ENCODE peak calls at places on chromosomes 3 and 15, in eight cellular contexts. One of them, this sample, is unnamed.

GRCh38 chr3:94401466-94401865 is 338.6 kb downstream of the NSUN3 start:
- DNase-seq in progenitor cell of endocrine pancreas: no peak
- DNase-seq in heart right ventricle: no peak
- DNase-seq in right lobe of liver: no peak
- DNase-seq in astrocyte of the spinal cord: no peak
- DNase-seq in endothelial cell: no peak
- DNase-seq in ascending aorta: no peak
- DNase-seq in choroid plexus epithelial cell: no peak
- DNase-seq in this sample: no peak

GRCh38 chr3:46700772-46701171 is 420 bp upstream of the TMIE start:
- DNase-seq in heart right ventricle: no peak
- DNase-seq in ascending aorta: no peak
- DNase-seq in progenitor cell of endocrine pancreas: no peak
- DNase-seq in astrocyte of the spinal cord: no peak
- DNase-seq in endothelial cell: no peak
- DNase-seq in choroid plexus epithelial cell: no peak
- DNase-seq in right lobe of liver: peak
- DNase-seq in this sample: no peak

GRCh38 chr3:40254491-40254890 is 55.0 kb upstream of the EIF1B start:
- DNase-seq in right lobe of liver: no peak
- DNase-seq in choroid plexus epithelial cell: no peak
- DNase-seq in endothelial cell: no peak
- DNase-seq in heart right ventricle: no peak
- DNase-seq in astrocyte of the spinal cord: no peak
- DNase-seq in progenitor cell of endocrine pancreas: no peak
- DNase-seq in ascending aorta: no peak
- DNase-seq in this sample: no peak

GRCh38 chr3:63739474-63739873 is 79.6 kb upstream of the C3orf49 start:
- DNase-seq in right lobe of liver: no peak
- DNase-seq in astrocyte of the spinal cord: no peak
- DNase-seq in ascending aorta: no peak
- DNase-seq in heart right ventricle: no peak
- DNase-seq in endothelial cell: no peak
- DNase-seq in progenitor cell of endocrine pancreas: no peak
- DNase-seq in choroid plexus epithelial cell: no peak
- DNase-seq in this sample: no peak

GRCh38 chr3:132730891-132731580 is 8.8 kb upstream of the NPHP3 start:
- DNase-seq in progenitor cell of endocrine pancreas: no peak
- DNase-seq in astrocyte of the spinal cord: peak
- DNase-seq in choroid plexus epithelial cell: peak
- DNase-seq in right lobe of liver: no peak
- DNase-seq in heart right ventricle: peak
- DNase-seq in endothelial cell: peak
- DNase-seq in ascending aorta: no peak
- DNase-seq in this sample: peak

GRCh38 chr3:160618363-160618762 is 53.0 kb upstream of the KPNA4 start:
- DNase-seq in astrocyte of the spinal cord: no peak
- DNase-seq in endothelial cell: no peak
- DNase-seq in ascending aorta: no peak
- DNase-seq in heart right ventricle: no peak
- DNase-seq in choroid plexus epithelial cell: peak
- DNase-seq in progenitor cell of endocrine pancreas: no peak
- DNase-seq in right lobe of liver: peak
- DNase-seq in this sample: no peak

GRCh38 chr3:155018621-155019330 is 61.3 kb upstream of the MME start:
- DNase-seq in astrocyte of the spinal cord: no peak
- DNase-seq in ascending aorta: no peak
- DNase-seq in progenitor cell of endocrine pancreas: no peak
- DNase-seq in right lobe of liver: no peak
- DNase-seq in heart right ventricle: no peak
- DNase-seq in choroid plexus epithelial cell: peak
- DNase-seq in endothelial cell: no peak
- DNase-seq in this sample: peak

GRCh38 chr15:79987569-79987955 is 16.6 kb upstream of the BCL2A1 start:
- DNase-seq in right lobe of liver: no peak
- DNase-seq in astrocyte of the spinal cord: no peak
- DNase-seq in heart right ventricle: no peak
- DNase-seq in choroid plexus epithelial cell: no peak
- DNase-seq in ascending aorta: no peak
- DNase-seq in endothelial cell: no peak
- DNase-seq in progenitor cell of endocrine pancreas: no peak
- DNase-seq in this sample: no peak

GRCh38 chr15:70545526-70545925 is 217.8 kb downstream of the UACA start:
- DNase-seq in astrocyte of the spinal cord: no peak
- DNase-seq in progenitor cell of endocrine pancreas: no peak
- DNase-seq in ascending aorta: no peak
- DNase-seq in choroid plexus epithelial cell: no peak
- DNase-seq in endothelial cell: no peak
- DNase-seq in heart right ventricle: no peak
- DNase-seq in right lobe of liver: peak
- DNase-seq in this sample: no peak

DNA sequence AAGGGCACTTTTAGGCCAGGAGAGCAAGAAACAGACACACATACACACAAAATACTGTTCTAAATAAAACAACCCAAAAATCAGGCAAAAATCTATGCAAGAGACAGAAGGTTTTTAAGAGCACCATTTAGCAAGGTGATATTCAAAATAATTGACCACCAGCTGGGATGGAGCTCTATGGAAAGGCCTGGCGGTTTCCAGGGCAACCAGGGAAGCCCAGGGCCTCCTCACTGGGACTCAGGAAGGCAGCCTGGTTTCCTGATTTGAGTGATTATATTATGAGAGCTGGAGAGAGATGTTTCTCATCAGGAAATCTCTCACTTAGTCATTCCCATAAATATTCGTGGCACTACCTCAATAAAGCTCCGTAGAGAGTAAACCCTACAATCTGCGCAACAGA is 152.3 kb downstream of the GABRB3 start:
- DNase-seq in endothelial cell: peak
- DNase-seq in ascending aorta: no peak
- DNase-seq in right lobe of liver: no peak
- DNase-seq in choroid plexus epithelial cell: no peak
- DNase-seq in progenitor cell of endocrine pancreas: no peak
- DNase-seq in heart right ventricle: no peak
- DNase-seq in astrocyte of the spinal cord: no peak
- DNase-seq in this sample: no peak
- TF ChIP-seq CTCF in endothelial cell: no peak
- TF ChIP-seq CTCF in ascending aorta: no peak
- TF ChIP-seq CTCF in right lobe of liver: no peak
- TF ChIP-seq CTCF in choroid plexus epithelial cell: no peak
- TF ChIP-seq CTCF in progenitor cell of endocrine pancreas: no peak
- TF ChIP-seq CTCF in heart right ventricle: no peak
- TF ChIP-seq CTCF in astrocyte of the spinal cord: no peak
- TF ChIP-seq CTCF in this sample: no peak

DNA sequence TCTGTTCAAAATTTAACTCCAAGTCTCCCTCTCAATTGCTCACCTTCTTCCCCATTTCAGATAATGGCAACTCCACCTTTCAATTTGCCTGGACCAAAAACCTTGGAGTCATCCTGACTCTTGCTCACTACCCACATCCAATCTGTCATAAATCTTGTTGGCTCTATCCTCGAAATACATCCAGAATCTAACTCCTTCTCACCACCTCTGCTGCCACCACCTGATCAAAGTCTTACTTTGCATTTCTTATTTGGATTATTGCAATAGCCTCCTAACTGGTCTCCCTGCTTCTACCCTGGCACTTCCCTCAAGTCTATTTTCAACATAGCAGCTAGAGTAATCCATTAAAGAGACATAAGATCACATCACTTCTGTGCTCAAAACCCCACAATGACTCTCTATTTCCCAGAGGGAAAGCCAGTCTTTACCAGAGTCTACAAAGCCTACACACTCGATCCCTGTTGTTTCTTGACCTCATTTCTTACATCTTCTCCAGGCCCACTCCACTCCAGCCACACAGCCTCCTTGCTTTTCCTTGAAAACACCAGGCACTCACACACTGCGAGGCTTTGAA is 86.6 kb downstream of the GPR156 start:
- DNase-seq in astrocyte of the spinal cord: peak
- DNase-seq in progenitor cell of endocrine pancreas: no peak
- DNase-seq in heart right ventricle: no peak
- DNase-seq in right lobe of liver: no peak
- DNase-seq in choroid plexus epithelial cell: peak
- DNase-seq in endothelial cell: no peak
- DNase-seq in ascending aorta: no peak
- DNase-seq in this sample: peak
- TF ChIP-seq CTCF in astrocyte of the spinal cord: peak
- TF ChIP-seq CTCF in progenitor cell of endocrine pancreas: peak
- TF ChIP-seq CTCF in heart right ventricle: no peak
- TF ChIP-seq CTCF in right lobe of liver: no peak
- TF ChIP-seq CTCF in choroid plexus epithelial cell: peak
- TF ChIP-seq CTCF in endothelial cell: no peak
- TF ChIP-seq CTCF in ascending aorta: no peak
- TF ChIP-seq CTCF in this sample: peak

DNA sequence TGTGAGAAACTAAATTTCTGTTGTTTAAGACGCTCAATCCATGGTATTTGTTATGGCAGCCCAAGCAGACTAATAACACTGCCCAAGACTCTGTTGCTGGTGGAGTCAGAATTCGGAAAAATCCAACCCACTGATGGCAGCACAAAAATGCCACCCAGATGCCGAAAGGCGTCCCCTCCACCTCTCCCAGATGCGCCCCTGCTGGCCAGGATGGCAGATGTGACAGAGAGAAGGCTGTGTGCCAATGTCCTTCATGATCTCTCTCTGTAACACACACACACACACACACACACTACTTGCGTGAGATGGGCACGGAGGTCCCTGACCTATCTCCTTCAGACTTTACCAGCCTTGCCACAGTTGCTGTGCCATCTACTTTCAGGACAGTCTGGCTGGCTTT is 10.9 kb upstream of the LYSMD4 start:
- DNase-seq in ascending aorta: no peak
- DNase-seq in heart right ventricle: no peak
- DNase-seq in astrocyte of the spinal cord: no peak
- DNase-seq in endothelial cell: no peak
- DNase-seq in progenitor cell of endocrine pancreas: no peak
- DNase-seq in right lobe of liver: no peak
- DNase-seq in choroid plexus epithelial cell: no peak
- DNase-seq in this sample: no peak
- TF ChIP-seq CTCF in ascending aorta: no peak
- TF ChIP-seq CTCF in heart right ventricle: no peak
- TF ChIP-seq CTCF in astrocyte of the spinal cord: no peak
- TF ChIP-seq CTCF in endothelial cell: no peak
- TF ChIP-seq CTCF in progenitor cell of endocrine pancreas: no peak
- TF ChIP-seq CTCF in right lobe of liver: no peak
- TF ChIP-seq CTCF in choroid plexus epithelial cell: no peak
- TF ChIP-seq CTCF in this sample: no peak

DNA sequence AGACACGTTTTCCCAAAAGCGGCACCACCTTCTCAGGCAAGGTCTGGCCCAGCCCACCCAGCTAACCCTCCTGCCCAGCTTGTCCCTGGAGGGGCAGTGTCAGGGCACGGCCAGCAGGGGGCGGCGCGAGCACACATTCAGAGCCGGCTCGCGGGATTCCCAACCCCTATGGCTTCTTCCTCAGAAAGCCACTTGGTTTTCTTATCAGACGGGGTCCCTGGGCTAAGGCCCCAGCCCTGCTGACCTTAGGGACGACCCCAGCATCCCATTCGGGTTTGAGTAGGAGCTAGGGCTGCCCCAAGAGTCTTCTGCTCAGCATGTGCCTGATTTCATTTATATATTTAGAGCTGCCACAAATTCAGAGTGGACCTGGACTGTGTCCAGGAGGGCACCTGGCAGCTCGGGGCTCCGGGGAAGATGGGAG is 14.5 kb downstream of the RLBP1 start:
- DNase-seq in ascending aorta: no peak
- DNase-seq in choroid plexus epithelial cell: peak
- DNase-seq in heart right ventricle: peak
- DNase-seq in progenitor cell of endocrine pancreas: peak
- DNase-seq in astrocyte of the spinal cord: peak
- DNase-seq in endothelial cell: peak
- DNase-seq in right lobe of liver: peak
- DNase-seq in this sample: peak
- TF ChIP-seq CTCF in ascending aorta: peak
- TF ChIP-seq CTCF in choroid plexus epithelial cell: peak
- TF ChIP-seq CTCF in heart right ventricle: peak
- TF ChIP-seq CTCF in progenitor cell of endocrine pancreas: peak
- TF ChIP-seq CTCF in astrocyte of the spinal cord: peak
- TF ChIP-seq CTCF in endothelial cell: peak
- TF ChIP-seq CTCF in right lobe of liver: peak
- TF ChIP-seq CTCF in this sample: peak

DNA sequence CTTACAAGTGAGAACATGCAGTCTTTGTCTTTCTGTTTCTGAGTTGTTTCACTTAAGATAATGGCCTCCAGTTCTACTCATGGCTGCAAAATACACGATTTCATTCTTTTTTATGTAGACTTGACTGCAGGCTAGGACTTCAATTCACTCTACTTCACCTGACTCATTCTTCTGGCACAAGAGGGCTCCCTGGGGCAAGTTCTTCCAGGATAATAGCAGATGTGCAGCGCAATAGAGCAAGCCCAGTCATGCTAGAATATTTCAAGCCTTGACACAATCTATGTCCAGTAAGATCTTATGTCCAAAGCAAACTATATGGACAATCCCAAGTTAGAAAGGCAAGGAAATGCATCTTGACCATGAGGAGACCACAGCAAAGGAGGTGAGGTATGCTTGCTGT is 211.7 kb upstream of the GADL1 start:
- DNase-seq in ascending aorta: no peak
- DNase-seq in progenitor cell of endocrine pancreas: no peak
- DNase-seq in endothelial cell: no peak
- DNase-seq in heart right ventricle: no peak
- DNase-seq in astrocyte of the spinal cord: peak
- DNase-seq in choroid plexus epithelial cell: peak
- DNase-seq in right lobe of liver: no peak
- DNase-seq in this sample: peak
- TF ChIP-seq CTCF in ascending aorta: no peak
- TF ChIP-seq CTCF in progenitor cell of endocrine pancreas: no peak
- TF ChIP-seq CTCF in endothelial cell: no peak
- TF ChIP-seq CTCF in heart right ventricle: no peak
- TF ChIP-seq CTCF in astrocyte of the spinal cord: peak
- TF ChIP-seq CTCF in choroid plexus epithelial cell: peak
- TF ChIP-seq CTCF in right lobe of liver: no peak
- TF ChIP-seq CTCF in this sample: peak

DNA sequence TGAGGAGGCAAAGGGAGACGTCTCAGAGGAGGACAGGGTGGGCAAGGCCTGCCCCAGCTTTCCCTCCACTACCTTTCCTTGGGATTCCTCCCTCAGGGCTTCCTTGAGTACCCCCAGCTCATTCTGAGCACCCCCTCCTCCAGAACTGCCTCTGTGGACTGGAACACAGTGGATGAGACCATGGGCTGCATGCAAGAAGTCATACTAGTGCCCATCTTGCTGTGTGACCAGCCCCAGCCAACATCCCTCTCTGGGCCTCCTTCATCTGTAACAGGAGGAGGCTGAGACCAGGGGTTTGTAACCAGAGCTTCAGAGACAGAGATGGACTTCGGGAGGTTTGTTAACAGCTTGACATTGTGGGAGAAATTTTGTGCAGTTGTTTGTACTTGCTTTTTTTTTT is 25.6 kb downstream of the FEM1B start:
- DNase-seq in right lobe of liver: no peak
- DNase-seq in astrocyte of the spinal cord: no peak
- DNase-seq in choroid plexus epithelial cell: no peak
- DNase-seq in heart right ventricle: no peak
- DNase-seq in endothelial cell: no peak
- DNase-seq in progenitor cell of endocrine pancreas: no peak
- DNase-seq in ascending aorta: no peak
- DNase-seq in this sample: no peak
- TF ChIP-seq CTCF in right lobe of liver: no peak
- TF ChIP-seq CTCF in astrocyte of the spinal cord: no peak
- TF ChIP-seq CTCF in choroid plexus epithelial cell: no peak
- TF ChIP-seq CTCF in heart right ventricle: no peak
- TF ChIP-seq CTCF in endothelial cell: no peak
- TF ChIP-seq CTCF in progenitor cell of endocrine pancreas: no peak
- TF ChIP-seq CTCF in ascending aorta: no peak
- TF ChIP-seq CTCF in this sample: no peak